ENCODE peak calls at places on chromosomes 12 and 14, in six cellular contexts. Y is HCT116, T is astrocyte, W is neural progenitor cell, X is H1, Q is GM23338. L is an unnamed sample.

GRCh38 chr14:24369463-24369862 is 1.5 kb downstream of the NFATC4 start:
- DNase-seq in Y (no peak), T (no peak), W (no peak), X (no peak), Q (no peak), L (no peak)

GRCh38 chr14:68144051-68144681 is 324.6 kb downstream of the RAD51B start:
- DNase-seq in Y (no peak), T (peak; percentile 70), W (no peak), X (no peak), Q (no peak), L (no peak)

GRCh38 chr14:101241807-101242278 is 319.5 kb upstream of the DIO3 start:
- DNase-seq in Y (no peak), T (no peak), W (no peak), X (no peak), Q (peak; percentile 21), L (no peak)

GRCh38 chr12:2376855-2377657 is 324.3 kb downstream of the CACNA1C start:
- DNase-seq in Y (no peak), T (no peak), W (peak; percentile 61), X (peak; percentile 29), Q (peak; percentile 73), L (no peak)

GRCh38 chr12:52975820-52976573 is 27.1 kb downstream of the KRT18 start:
- DNase-seq in Y (peak; percentile 73), T (no peak), W (peak; percentile 50), X (no peak), Q (peak; percentile 74), L (no peak)

GRCh38 chr12:3200032-3200617 is 122.9 kb downstream of the TSPAN9 start:
- DNase-seq in Y (no peak), T (peak; percentile 35), W (peak; percentile 96), X (peak; percentile 70), Q (peak; percentile 93), L (no peak)

GRCh38 chr14:95507174-95507573 is 9.3 kb downstream of the SYNE3 start:
- DNase-seq in Y (no peak), T (peak; percentile 95), W (no peak), X (no peak), Q (no peak), L (no peak)

GRCh38 chr12:18084080-18084479 is 5.9 kb downstream of the RERGL start:
- DNase-seq in Y (no peak), T (no peak), W (no peak), X (no peak), Q (no peak), L (no peak)

GRCh38 chr14:98494582-98494981 is 777.4 kb downstream of the BCL11B start:
- DNase-seq in Y (no peak), T (peak; percentile 57), W (no peak), X (no peak), Q (no peak), L (no peak)

GRCh38 chr12:92432724-92433281 is 270.0 kb upstream of the PLEKHG7 start:
- DNase-seq in Y (no peak), T (no peak), W (no peak), X (no peak), Q (no peak), L (peak; percentile 33)

GRCh38 chr12:12202747-12203146 is 64.1 kb downstream of the LRP6 start:
- DNase-seq in Y (no peak), T (no peak), W (no peak), X (no peak), Q (no peak), L (no peak)

GRCh38 chr12:58528266-58528665 is 392.0 kb downstream of the LRIG3 start:
- DNase-seq in Y (no peak), T (peak; percentile 36), W (no peak), X (no peak), Q (no peak), L (no peak)

GRCh38 chr14:70808402-70809237 is 693 bp downstream of the MAP3K9 start:
- DNase-seq in Y (no peak), T (no peak), W (peak; percentile 76), X (no peak), Q (peak; percentile 71), L (peak; percentile 17)

GRCh38 chr14:24403294-24404013 is 4.7 kb downstream of the NYNRIN start:
- DNase-seq in Y (no peak), T (no peak), W (no peak), X (no peak), Q (no peak), L (no peak)

GRCh38 chr14:74652541-74652940 is 40.5 kb upstream of the LTBP2 start:
- DNase-seq in Y (no peak), T (no peak), W (no peak), X (no peak), Q (no peak), L (no peak)

GRCh38 chr12:94100990-94101901 is 47.1 kb upstream of the PLXNC1 start:
- DNase-seq in Y (peak; percentile 44), T (peak; percentile 32), W (peak; percentile 87), X (peak; percentile 36), Q (peak; percentile 87), L (peak; percentile 71)

GRCh38 chr14:58812050-58812690 is 174.4 kb downstream of the DACT1 start:
- DNase-seq in Y (no peak), T (no peak), W (no peak), X (no peak), Q (no peak), L (no peak)

GRCh38 chr14:24535737-24536136 is 27.7 kb upstream of the CMA1 start:
- DNase-seq in Y (no peak), T (no peak), W (no peak), X (no peak), Q (no peak), L (no peak)

GRCh38 chr14:54902521-54903420 is at the start of gene GCH1:
- DNase-seq in Y (peak; percentile 61), T (peak; percentile 12), W (peak; percentile 91), X (peak; percentile 25), Q (peak; percentile 93), L (peak; percentile 86)

GRCh38 chr14:42944284-42944683 is 1337.6 kb downstream of the LRFN5 start:
- DNase-seq in Y (no peak), T (peak; percentile 41), W (no peak), X (no peak), Q (no peak), L (no peak)

GRCh38 chr14:101402936-101403660 is 158.2 kb upstream of the DIO3 start:
- DNase-seq in Y (no peak), T (no peak), W (no peak), X (no peak), Q (no peak), L (no peak)

GRCh38 chr14:31583043-31583442 is 21.8 kb downstream of the NUBPL start:
- DNase-seq in Y (no peak), T (no peak), W (no peak), X (no peak), Q (no peak), L (no peak)

GRCh38 chr14:23530360-23531055 is 21.1 kb downstream of the ZFHX2 start:
- DNase-seq in Y (no peak), T (no peak), W (no peak), X (no peak), Q (no peak), L (no peak)

GRCh38 chr14:75837151-75837787 is 144.5 kb downstream of the TGFB3 start:
- DNase-seq in Y (no peak), T (no peak), W (no peak), X (no peak), Q (no peak), L (no peak)

GRCh38 chr12:130526813-130527212 is 189.1 kb downstream of the PIWIL1 start:
- DNase-seq in Y (no peak), T (no peak), W (peak; percentile 82), X (peak; percentile 9), Q (peak; percentile 59), L (no peak)

GRCh38 chr12:49939707-49940106 is 10.8 kb upstream of the AQP2 start:
- DNase-seq in Y (no peak), T (no peak), W (no peak), X (no peak), Q (no peak), L (no peak)

GRCh38 chr12:121227294-121227693 is 17.4 kb downstream of the P2RX4 start:
- DNase-seq in Y (no peak), T (no peak), W (no peak), X (no peak), Q (no peak), L (peak; percentile 68)
- H2AFZ ChIP-seq in Y (no peak overlapping the region), T (no peak overlapping the region), W (no peak overlapping the region), X (no peak overlapping the region), Q (no peak overlapping the region), L (no peak overlapping the region)

GRCh38 chr14:20469890-20470858 is 968 bp downstream of the PNP start:
- DNase-seq in Y (peak; percentile 45), T (peak; percentile 57), W (peak; percentile 38), X (no peak), Q (peak; percentile 48), L (peak; percentile 61)

GRCh38 chr14:20472566-20473206 is 3.5 kb downstream of the PNP start:
- DNase-seq in Y (no peak), T (no peak), W (no peak), X (no peak), Q (no peak), L (no peak)

GRCh38 chr14:20468773-20469241 is 399 bp upstream of the PNP start:
- DNase-seq in Y (no peak), T (no peak), W (peak; percentile 36), X (no peak), Q (peak; percentile 38), L (no peak)

DNA sequence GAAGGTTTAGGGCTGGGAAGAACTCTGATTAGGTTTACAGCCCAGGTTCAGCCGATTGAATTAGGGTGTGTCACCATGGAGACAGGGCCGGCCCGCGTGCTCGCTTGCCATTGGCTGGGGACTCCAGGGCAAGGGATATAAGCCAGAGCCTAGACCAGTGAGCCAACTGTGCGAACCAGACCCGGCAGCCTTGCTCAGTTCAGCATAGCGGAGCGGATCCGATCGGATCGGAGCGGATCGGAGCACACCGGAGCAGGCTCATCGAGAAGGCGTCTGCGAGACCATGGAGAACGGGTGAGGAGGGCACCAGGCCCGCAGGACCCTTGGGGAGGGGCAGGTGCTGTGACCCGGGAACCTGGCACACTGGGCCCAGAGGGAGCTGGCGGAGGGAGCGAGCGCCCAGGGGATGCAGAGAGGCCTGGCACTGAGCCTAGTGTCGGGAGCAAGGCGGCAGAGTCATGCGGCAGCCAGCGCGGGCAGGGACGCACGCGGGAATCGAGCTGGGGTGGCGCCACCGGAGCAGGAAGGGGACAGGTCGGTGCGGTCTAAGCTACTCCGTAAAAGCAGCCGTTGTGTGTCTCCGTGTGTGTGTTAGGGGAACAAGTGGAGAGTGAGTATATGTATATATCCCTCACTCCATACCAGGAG is at the start of gene PNP:
- DNase-seq in Y (peak; percentile 85), T (peak; percentile 71), W (peak; percentile 96), X (peak; percentile 78), Q (peak; percentile 97), L (peak; percentile 92)
- TF ChIP-seq CTCF in Y (no peak), T (no peak), W (no peak), X (no peak), Q (no peak), L (peak; percentile 21)

GRCh38 chr14:102594514-102595175 is 2.2 kb downstream of the RCOR1 start:
- DNase-seq in Y (peak; percentile 63), T (peak; percentile 38), W (peak; percentile 65), X (no peak), Q (peak; percentile 85), L (peak; percentile 90)
- H3K4me3 ChIP-seq in Y (peak overlapping the region; percentile 92), T (peak overlapping the region; percentile 72), W (peak overlapping the region; percentile 94), X (no peak overlapping the region), Q (peak overlapping the region; percentile 70), L (peak overlapping the region; percentile 83)

DNA sequence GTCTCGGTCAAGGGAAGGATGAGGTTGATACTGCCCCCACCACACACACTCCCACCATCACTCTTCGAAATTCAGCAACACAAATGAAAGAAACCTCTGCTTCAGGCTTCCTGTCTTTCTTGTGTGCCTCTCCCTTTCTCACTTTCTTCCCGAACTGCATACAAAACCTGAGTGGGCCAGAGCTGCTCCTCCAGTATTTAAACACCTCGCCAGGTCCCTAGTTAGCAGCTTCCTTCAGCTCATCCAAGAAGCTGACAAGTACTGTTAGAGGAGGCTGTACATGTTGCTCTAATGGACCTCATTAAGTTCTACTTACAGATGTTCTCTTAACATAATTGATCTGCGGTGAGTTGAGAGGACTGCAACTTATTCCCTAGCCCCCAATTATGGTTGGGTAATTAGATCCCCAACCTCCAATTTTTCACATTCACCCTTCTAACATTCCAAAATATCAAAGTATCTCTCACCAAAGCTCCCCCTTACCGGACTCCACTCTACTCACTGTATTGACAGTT is 4.1 kb upstream of the LMO3 start:
- DNase-seq in Y (no peak), T (no peak), W (no peak), X (no peak), Q (no peak), L (no peak)
- H2AFZ ChIP-seq in Y (no peak overlapping the region), T (no peak overlapping the region), W (no peak overlapping the region), X (no peak overlapping the region), Q (no peak overlapping the region), L (peak overlapping the region; percentile 46)

L was measured in OCI-LY7.